ENCODE peak calls at places on chromosomes 12 and 14, in six cellular contexts. F, A, D, U, X and V are unnamed samples.

GRCh38 chr12:129203456-129203855 is 350.2 kb downstream of the GLT1D1 start:
- DNase-seq in F (no peak), A (no peak), D (no peak), U (no peak), X (no peak), V (no peak)

GRCh38 chr12:25052191-25053020 is 103.5 kb upstream of the BCAT1 start:
- DNase-seq in F (peak; percentile 11), A (peak; percentile 78), D (no peak), U (no peak), X (no peak), V (no peak)

GRCh38 chr12:53427905-53428594 is 4.4 kb downstream of the AMHR2 start:
- DNase-seq in F (no peak), A (no peak), D (peak; percentile 76), U (no peak), X (no peak), V (no peak)

GRCh38 chr14:92135269-92135668 is 13.5 kb downstream of the CPSF2 start:
- DNase-seq in F (no peak), A (no peak), D (no peak), U (no peak), X (no peak), V (no peak)

GRCh38 chr14:33386771-33387170 is 448.1 kb downstream of the NPAS3 start:
- DNase-seq in F (no peak), A (no peak), D (no peak), U (no peak), X (no peak), V (no peak)

GRCh38 chr12:81627336-81628189 is 131.6 kb downstream of the PPFIA2 start:
- DNase-seq in F (no peak), A (peak; percentile 4), D (no peak), U (peak; percentile 22), X (no peak), V (no peak)

GRCh38 chr14:66507181-66507721 is 696 bp upstream of the GPHN start:
- DNase-seq in F (no peak), A (no peak), D (no peak), U (no peak), X (no peak), V (no peak)

GRCh38 chr14:59407246-59407615 is 57.9 kb downstream of the GPR135 start:
- DNase-seq in F (no peak), A (no peak), D (peak; percentile 70), U (no peak), X (peak; percentile 46), V (no peak)

GRCh38 chr14:96376093-96376492 is 12.8 kb downstream of the GSKIP start:
- DNase-seq in F (no peak), A (no peak), D (no peak), U (no peak), X (no peak), V (no peak)

GRCh38 chr14:61925732-61926445 is 163.7 kb downstream of the SNAPC1 start:
- DNase-seq in F (no peak), A (no peak), D (no peak), U (no peak), X (no peak), V (no peak)

GRCh38 chr12:68423175-68423574 is 91.0 kb upstream of the MDM1 start:
- DNase-seq in F (no peak), A (no peak), D (no peak), U (no peak), X (no peak), V (no peak)

GRCh38 chr14:47439953-47440352 is 235.5 kb downstream of the MDGA2 start:
- DNase-seq in F (no peak), A (no peak), D (no peak), U (no peak), X (no peak), V (no peak)

GRCh38 chr12:26473291-26473690 is 277.9 kb downstream of the SSPN start:
- DNase-seq in F (no peak), A (peak; percentile 30), D (no peak), U (no peak), X (no peak), V (no peak)

GRCh38 chr14:93160353-93160801 is 24.3 kb downstream of the MOAP1 start:
- DNase-seq in F (no peak), A (no peak), D (no peak), U (peak; percentile 52), X (no peak), V (no peak)

GRCh38 chr14:104872469-104873341 is 7.6 kb downstream of the CEP170B start:
- DNase-seq in F (no peak), A (no peak), D (no peak), U (no peak), X (no peak), V (peak; percentile 68)

GRCh38 chr12:59283012-59283411 is 312.8 kb upstream of the SLC16A7 start:
- DNase-seq in F (no peak), A (no peak), D (no peak), U (no peak), X (no peak), V (no peak)

GRCh38 chr12:75708829-75709228 is 197.4 kb upstream of the KRR1 start:
- DNase-seq in F (no peak), A (no peak), D (no peak), U (no peak), X (no peak), V (no peak)

GRCh38 chr14:50806241-50806933 is 24.6 kb downstream of the NIN start:
- DNase-seq in F (no peak), A (no peak), D (no peak), U (no peak), X (no peak), V (no peak)

GRCh38 chr12:117528538-117528937 is 167.1 kb upstream of the NOS1 start:
- DNase-seq in F (no peak), A (no peak), D (no peak), U (no peak), X (no peak), V (no peak)

GRCh38 chr12:3604281-3604680 is 113.3 kb downstream of the PRMT8 start:
- DNase-seq in F (no peak), A (no peak), D (no peak), U (no peak), X (no peak), V (no peak)

GRCh38 chr14:68241862-68242490 is 422.4 kb downstream of the RAD51B start:
- DNase-seq in F (no peak), A (no peak), D (no peak), U (no peak), X (no peak), V (no peak)

GRCh38 chr12:109910969-109911348 is 10.9 kb downstream of the TCHP start:
- DNase-seq in F (no peak), A (no peak), D (no peak), U (peak; percentile 84), X (no peak), V (no peak)

GRCh38 chr14:70032447-70032846 is 153.2 kb downstream of the SMOC1 start:
- DNase-seq in F (no peak), A (no peak), D (no peak), U (no peak), X (no peak), V (no peak)

GRCh38 chr12:109711596-109712461 is 1.8 kb upstream of the FAM222A start:
- DNase-seq in F (no peak), A (no peak), D (no peak), U (no peak), X (no peak), V (peak; percentile 59)

GRCh38 chr14:105364100-105364708 is 34.1 kb upstream of the TEX22 start:
- DNase-seq in F (peak; percentile 22), A (no peak), D (peak; percentile 44), U (no peak), X (no peak), V (no peak)

GRCh38 chr14:95953111-95953724 is 76.6 kb downstream of the TUNAR start:
- DNase-seq in F (no peak), A (no peak), D (no peak), U (no peak), X (no peak), V (no peak)

GRCh38 chr12:7346571-7347225 is 42.8 kb downstream of the ACSM4 start:
- DNase-seq in F (no peak), A (no peak), D (no peak), U (no peak), X (no peak), V (no peak)

GRCh38 chr14:95515523-95516517 is 630 bp downstream of the SYNE3 start:
- DNase-seq in F (peak; percentile 73), A (peak; percentile 77), D (no peak), U (peak; percentile 69), X (peak; percentile 61), V (peak; percentile 49)

GRCh38 chr12:53758081-53758769 is 6.4 kb upstream of the CISTR start:
- DNase-seq in F (no peak), A (no peak), D (no peak), U (no peak), X (no peak), V (no peak)

GRCh38 chr14:29548948-29549370 is 378.7 kb downstream of the PRKD1 start:
- DNase-seq in F (no peak), A (peak; percentile 37), D (no peak), U (peak; percentile 61), X (no peak), V (no peak)

GRCh38 chr12:104578453-104578852 is 121.7 kb downstream of the CHST11 start:
- DNase-seq in F (no peak), A (no peak), D (peak; percentile 28), U (no peak), X (no peak), V (no peak)

GRCh38 chr14:83463500-83464098 is 1929.9 kb upstream of the SEL1L start:
- DNase-seq in F (no peak), A (peak; percentile 30), D (no peak), U (peak; percentile 14), X (peak; percentile 17), V (peak; percentile 19)

GRCh38 chr14:101197595-101198397 is 294.3 kb upstream of the RTL1 start:
- DNase-seq in F (no peak), A (no peak), D (no peak), U (no peak), X (peak; percentile 11), V (peak; percentile 4)

GRCh38 chr12:53844989-53845836 is 93.4 kb upstream of the HOXC13 start:
- DNase-seq in F (no peak), A (no peak), D (peak; percentile 72), U (no peak), X (no peak), V (no peak)

GRCh38 chr12:123614531-123614930 is 12.6 kb downstream of the DDX55 start:
- DNase-seq in F (no peak), A (no peak), D (no peak), U (no peak), X (no peak), V (no peak)

GRCh38 chr14:35818346-35819115 is 7.6 kb upstream of the BRMS1L start:
- DNase-seq in F (no peak), A (no peak), D (no peak), U (peak; percentile 38), X (no peak), V (no peak)